ENCODE peak calls at places on chromosome 9, in nine cellular contexts. X is HCT116, C is A172, T is SJSA1, K is cardiac muscle cell, L is MG63, N is epithelial cell of esophagus, J is cardiac fibroblast, Y is NCI-H345. M is an unnamed sample.

GRCh38 chr9:124018731-124019697 is 7.4 kb downstream of the LHX2 start:
- DNase-seq in X (no peak), C (no peak), T (no peak), K (no peak), L (no peak), N (no peak), J (no peak), Y (no peak), M (no peak)

GRCh38 chr9:88464851-88465250 is 70.1 kb upstream of the NXNL2 start:
- DNase-seq in X (no peak), C (no peak), T (no peak), K (no peak), L (no peak), N (peak), J (peak), Y (no peak), M (no peak)

GRCh38 chr9:99919930-99920329 is 13.5 kb downstream of the STX17 start:
- DNase-seq in X (no peak), C (no peak), T (no peak), K (no peak), L (no peak), N (peak), J (no peak), Y (no peak), M (no peak)

GRCh38 chr9:110077926-110078325 is 130.0 kb downstream of the C9orf152 start:
- DNase-seq in X (no peak), C (no peak), T (no peak), K (no peak), L (no peak), N (no peak), J (no peak), Y (no peak), M (no peak)

GRCh38 chr9:128552744-128553221 is 396 bp downstream of the SPTAN1 start:
- DNase-seq in X (no peak), C (no peak), T (peak), K (peak), L (peak), N (peak), J (peak), Y (peak), M (peak)

GRCh38 chr9:134781895-134782294 is 98.7 kb upstream of the FCN2 start:
- DNase-seq in X (no peak), C (no peak), T (no peak), K (no peak), L (no peak), N (no peak), J (no peak), Y (no peak), M (no peak)

GRCh38 chr9:32455738-32456137 is 70.3 kb downstream of the RIGI start:
- DNase-seq in X (no peak), C (no peak), T (no peak), K (peak), L (no peak), N (no peak), J (peak), Y (no peak), M (no peak)

GRCh38 chr9:119088002-119088401 is 281.2 kb downstream of the BRINP1 start:
- DNase-seq in X (no peak), C (no peak), T (no peak), K (no peak), L (no peak), N (no peak), J (no peak), Y (peak), M (no peak)

GRCh38 chr9:69898714-69899209 is 78.1 kb downstream of the CFAP95 start:
- DNase-seq in X (peak), C (peak), T (peak), K (peak), L (no peak), N (peak), J (peak), Y (no peak), M (no peak)

GRCh38 chr9:92632641-92633040 is 37.3 kb downstream of the IPPK start:
- DNase-seq in X (no peak), C (no peak), T (no peak), K (no peak), L (no peak), N (no peak), J (no peak), Y (no peak), M (no peak)

GRCh38 chr9:124322618-124323432 is 65.1 kb downstream of the NEK6 start:
- DNase-seq in X (no peak), C (no peak), T (no peak), K (peak), L (no peak), N (no peak), J (peak), Y (no peak), M (no peak)

GRCh38 chr9:72588336-72588735 is 66.9 kb downstream of the TMC1 start:
- DNase-seq in X (no peak), C (no peak), T (no peak), K (peak), L (peak), N (no peak), J (no peak), Y (no peak), M (no peak)

GRCh38 chr9:121612511-121612998 is 38.9 kb upstream of the DAB2IP start:
- DNase-seq in X (no peak), C (no peak), T (no peak), K (no peak), L (no peak), N (peak), J (no peak), Y (no peak), M (no peak)

GRCh38 chr9:37035472-37036236 is 1.6 kb upstream of the PAX5 start:
- DNase-seq in X (no peak), C (no peak), T (no peak), K (no peak), L (no peak), N (no peak), J (peak), Y (no peak), M (no peak)

GRCh38 chr9:79480639-79481038 is 91.1 kb upstream of the TLE4 start:
- DNase-seq in X (no peak), C (no peak), T (no peak), K (no peak), L (no peak), N (peak), J (no peak), Y (no peak), M (no peak)

GRCh38 chr9:34047864-34048729 is 590 bp downstream of the UBAP2 start:
- DNase-seq in X (peak), C (peak), T (peak), K (no peak), L (peak), N (peak), J (peak), Y (peak), M (peak)

GRCh38 chr9:76761448-76761847 is 2.8 kb upstream of the PCA3 start:
- DNase-seq in X (no peak), C (no peak), T (no peak), K (peak), L (no peak), N (no peak), J (peak), Y (no peak), M (no peak)

GRCh38 chr9:74277532-74277931 is 219.6 kb upstream of the RORB start:
- DNase-seq in X (no peak), C (no peak), T (no peak), K (no peak), L (no peak), N (no peak), J (no peak), Y (no peak), M (no peak)

GRCh38 chr9:134099123-134099761 is 31.4 kb upstream of the BRD3 start:
- DNase-seq in X (peak), C (peak), T (no peak), K (peak), L (peak), N (peak), J (peak), Y (peak), M (peak)

GRCh38 chr9:120857481-120857880 is 14.8 kb upstream of the PSMD5 start:
- DNase-seq in X (no peak), C (no peak), T (no peak), K (no peak), L (no peak), N (no peak), J (no peak), Y (no peak), M (no peak)

GRCh38 chr9:129281506-129282145 is 103.6 kb upstream of the IER5L start:
- DNase-seq in X (no peak), C (no peak), T (no peak), K (no peak), L (no peak), N (no peak), J (no peak), Y (no peak), M (no peak)

GRCh38 chr9:70034292-70034711 is 9.3 kb upstream of the MAMDC2 start:
- DNase-seq in X (no peak), C (no peak), T (no peak), K (no peak), L (no peak), N (peak), J (peak), Y (peak), M (no peak)

GRCh38 chr9:103186959-103187358 is 191.8 kb downstream of the CYLC2 start:
- DNase-seq in X (no peak), C (no peak), T (no peak), K (no peak), L (no peak), N (no peak), J (no peak), Y (no peak), M (no peak)

GRCh38 chr9:25415723-25416122 is 262.5 kb downstream of the TUSC1 start:
- DNase-seq in X (no peak), C (no peak), T (no peak), K (no peak), L (no peak), N (no peak), J (no peak), Y (no peak), M (no peak)

GRCh38 chr9:121262450-121262849 is 5.5 kb upstream of the GSN start:
- DNase-seq in X (no peak), C (no peak), T (no peak), K (no peak), L (no peak), N (no peak), J (no peak), Y (no peak), M (no peak)

GRCh38 chr9:101601904-101602765 is 7.4 kb upstream of the PPP3R2 start:
- DNase-seq in X (peak), C (peak), T (no peak), K (peak), L (peak), N (peak), J (peak), Y (peak), M (peak)

GRCh38 chr9:6827370-6827949 is 69.7 kb downstream of the KDM4C start:
- DNase-seq in X (peak), C (peak), T (no peak), K (peak), L (no peak), N (peak), J (peak), Y (peak), M (peak)

GRCh38 chr9:114282926-114283325 is 40.0 kb upstream of the ORM1 start:
- DNase-seq in X (no peak), C (peak), T (peak), K (peak), L (no peak), N (peak), J (peak), Y (no peak), M (no peak)

GRCh38 chr9:134224827-134225154 is 60.4 kb upstream of the RNU6ATAC start:
- DNase-seq in X (no peak), C (no peak), T (no peak), K (no peak), L (no peak), N (no peak), J (no peak), Y (no peak), M (no peak)

GRCh38 chr9:120715331-120715924 is 1.2 kb upstream of the MEGF9 start:
- DNase-seq in X (no peak), C (peak), T (no peak), K (peak), L (peak), N (peak), J (peak), Y (no peak), M (no peak)

GRCh38 chr9:114224247-114224610 is 68.9 kb downstream of the COL27A1 start:
- DNase-seq in X (no peak), C (peak), T (no peak), K (no peak), L (peak), N (peak), J (peak), Y (peak), M (no peak)

GRCh38 chr9:36245906-36246305 is 12.3 kb downstream of the GNE start:
- DNase-seq in X (no peak), C (no peak), T (no peak), K (no peak), L (peak), N (no peak), J (peak), Y (no peak), M (no peak)

GRCh38 chr9:4774209-4774608 is 18.5 kb upstream of the RCL1 start:
- DNase-seq in X (no peak), C (no peak), T (no peak), K (peak), L (no peak), N (no peak), J (peak), Y (no peak), M (no peak)

GRCh38 chr9:32378496-32378895 is 5.9 kb upstream of the ACO1 start:
- DNase-seq in X (peak), C (peak), T (no peak), K (peak), L (peak), N (peak), J (peak), Y (peak), M (peak)

GRCh38 chr9:133460405-133461175 is 812 bp downstream of the CACFD1 start:
- DNase-seq in X (no peak), C (peak), T (no peak), K (peak), L (no peak), N (peak), J (no peak), Y (peak), M (peak)

M was measured in Calu3.